ENCODE peak calls at places on chromosomes 13 and 19, in four cellular contexts. D, Z, R and T are unnamed samples.

GRCh38 chr19:347946-348861 is 3.6 kb upstream of the MIER2 start:
- DNase-seq in D (no peak), Z (peak), R (no peak), T (no peak)

GRCh38 chr19:29678484-29679106 is 13.3 kb downstream of the PLEKHF1 start:
- DNase-seq in D (no peak), Z (no peak), R (no peak), T (no peak)

GRCh38 chr13:113602291-113602970 is 17.9 kb downstream of the TFDP1 start:
- DNase-seq in D (no peak), Z (no peak), R (no peak), T (no peak)

GRCh38 chr13:92807343-92807742 is 419.3 kb upstream of the GPC6 start:
- DNase-seq in D (no peak), Z (peak), R (no peak), T (no peak)

GRCh38 chr13:40568672-40569350 is 97.6 kb downstream of the FOXO1 start:
- DNase-seq in D (no peak), Z (no peak), R (no peak), T (no peak)

GRCh38 chr19:44598880-44599279 is 14.5 kb upstream of the IGSF23 start:
- DNase-seq in D (no peak), Z (no peak), R (no peak), T (no peak)

GRCh38 chr13:77544365-77544764 is 8.9 kb downstream of the SCEL start:
- DNase-seq in D (no peak), Z (no peak), R (no peak), T (peak)

GRCh38 chr13:107867701-107868661 is 347.4 kb downstream of the LIG4 start:
- DNase-seq in D (no peak), Z (no peak), R (peak), T (no peak)

GRCh38 chr13:98576963-98577822 is at the start of gene STK24:
- DNase-seq in D (peak), Z (peak), R (peak), T (no peak)

GRCh38 chr19:39795001-39795400 is 16.3 kb downstream of the LEUTX start:
- DNase-seq in D (no peak), Z (no peak), R (no peak), T (no peak)

GRCh38 chr13:63167699-63168337 is 1752.2 kb upstream of the PCDH20 start:
- DNase-seq in D (no peak), Z (no peak), R (no peak), T (no peak)

GRCh38 chr19:33797821-33798633 is 1.4 kb downstream of the KCTD15 start:
- DNase-seq in D (no peak), Z (no peak), R (peak), T (no peak)